ENCODE peak calls at places on chromosome 17, in eight cellular contexts. I is spleen; G is WERI-Rb-1; A is caudate nucleus; Q is breast epithelium; F is heart right ventricle; D is OCI-LY7; K is CD4-positive, alpha-beta T cell. P is an unnamed sample.

GRCh38 chr17:72408122-72408382 is 287.2 kb downstream of the SOX9 start:
- DNase-seq in G (no peak), Q (no peak), F (no peak), K (no peak), I (no peak), A (no peak), D (no peak), P (no peak)

GRCh38 chr17:29341726-29342125 is 47.8 kb upstream of the NUFIP2 start:
- DNase-seq in G (no peak), Q (no peak), I (no peak), F (no peak), D (no peak), A (no peak), K (no peak), P (no peak)

GRCh38 chr17:56141046-56141839 is 12.0 kb upstream of the ANKFN1 start:
- DNase-seq in A (no peak), F (no peak), I (no peak), K (no peak), Q (no peak), D (no peak), G (no peak), P (no peak)

GRCh38 chr17:83135692-83136091 is 56.3 kb downstream of the METRNL start:
- DNase-seq in K (no peak), F (no peak), G (peak; percentile 8), A (no peak), D (no peak), I (peak; percentile 61), Q (peak; percentile 27), P (no peak)

GRCh38 chr17:82097187-82097918 is 683 bp downstream of the FASN start:
- DNase-seq in Q (no peak), F (peak; percentile 33), G (peak; percentile 82), A (no peak), I (peak; percentile 87), D (peak; percentile 58), K (no peak), P (no peak)

GRCh38 chr17:81859906-81860755 is at the start of gene P4HB:
- DNase-seq in F (no peak), G (no peak), A (no peak), K (peak; percentile 32), I (peak; percentile 98), D (peak; percentile 30), Q (no peak), P (no peak)

GRCh38 chr17:62064791-62065563 is at the start of gene MED13:
- DNase-seq in G (peak; percentile 74), D (peak; percentile 62), K (peak; percentile 47), F (peak; percentile 65), Q (peak; percentile 57), A (peak; percentile 9), I (peak; percentile 92), P (peak; percentile 52)

GRCh38 chr17:28086519-28086918 is 44.0 kb downstream of the NLK start:
- DNase-seq in A (no peak), Q (no peak), K (no peak), G (no peak), I (no peak), F (no peak), D (no peak), P (no peak)

GRCh38 chr17:74444406-74444805 is 12.5 kb downstream of the GPRC5C start:
- DNase-seq in K (no peak), A (no peak), D (no peak), Q (no peak), G (peak; percentile 44), F (no peak), I (no peak), P (no peak)

GRCh38 chr17:35668807-35669206 is 62.6 kb upstream of the RASL10B start:
- DNase-seq in K (no peak), Q (no peak), F (no peak), D (no peak), A (no peak), I (no peak), G (no peak), P (no peak)

GRCh38 chr17:18904482-18904881 is 46.6 kb downstream of the PRPSAP2 start:
- DNase-seq in D (no peak), I (no peak), G (no peak), K (no peak), A (no peak), F (no peak), Q (no peak), P (no peak)

GRCh38 chr17:48048321-48049140 is at the start of gene NFE2L1:
- DNase-seq in F (peak; percentile 93), I (no peak), Q (peak; percentile 86), A (no peak), K (no peak), D (peak; percentile 65), G (peak; percentile 97), P (peak; percentile 82)

GRCh38 chr17:54901230-54901847 is 687 bp downstream of the TOM1L1 start:
- DNase-seq in Q (no peak), D (no peak), K (no peak), I (no peak), A (no peak), F (no peak), G (no peak), P (no peak)

GRCh38 chr17:9837551-9838471 is 12.1 kb downstream of the GLP2R start:
- DNase-seq in D (no peak), A (no peak), F (peak; percentile 46), G (no peak), Q (no peak), I (no peak), K (no peak), P (no peak)

GRCh38 chr17:81926451-81927144 is 937 bp downstream of the MAFG start:
- DNase-seq in D (peak; percentile 70), G (peak; percentile 71), A (no peak), Q (peak; percentile 81), F (peak; percentile 85), K (no peak), I (peak; percentile 92), P (no peak)

GRCh38 chr17:5000237-5000639 is 2.5 kb downstream of the KIF1C start:
- DNase-seq in F (peak; percentile 88), Q (no peak), D (no peak), I (no peak), G (no peak), K (no peak), A (no peak), P (no peak)

GRCh38 chr17:39579318-39580081 is 28.2 kb downstream of the NEUROD2 start:
- DNase-seq in D (no peak), A (no peak), G (no peak), Q (no peak), K (no peak), I (no peak), F (peak; percentile 81), P (no peak)

GRCh38 chr17:37225458-37225857 is 150.3 kb upstream of the C17orf78 start:
- DNase-seq in K (no peak), D (no peak), G (no peak), I (no peak), F (no peak), A (no peak), Q (no peak), P (no peak)

GRCh38 chr17:488993-489757 is 136.6 kb upstream of the RPH3AL start:
- DNase-seq in D (peak; percentile 41), G (no peak), F (no peak), A (no peak), K (no peak), Q (no peak), I (no peak), P (no peak)
- H3K27ac ChIP-seq in D (peak overlapping the region; percentile 78), G (no peak overlapping the region), F (no peak overlapping the region), A (no peak overlapping the region), K (peak overlapping the region; percentile 74), Q (no peak overlapping the region), I (peak overlapping the region; percentile 42), P (no peak overlapping the region)

GRCh38 chr17:63830904-63831491 is 3.5 kb upstream of the FTSJ3 start:
- DNase-seq in I (no peak), Q (no peak), A (no peak), K (no peak), D (no peak), F (no peak), G (no peak), P (no peak)
- H3K27ac ChIP-seq in I (no peak overlapping the region), Q (no peak overlapping the region), A (no peak overlapping the region), K (no peak overlapping the region), D (no peak overlapping the region), F (no peak overlapping the region), G (no peak overlapping the region), P (no peak overlapping the region)

GRCh38 chr17:63479495-63480184 is 2.8 kb downstream of the ACE start:
- DNase-seq in K (no peak), A (no peak), I (peak; percentile 51), Q (no peak), G (no peak), D (no peak), F (no peak), P (no peak)
- H3K27ac ChIP-seq in K (no peak overlapping the region), A (no peak overlapping the region), I (no peak overlapping the region), Q (no peak overlapping the region), G (peak overlapping the region; percentile 37), D (no peak overlapping the region), F (no peak overlapping the region), P (no peak overlapping the region)

GRCh38 chr17:15891348-15891747 is 53.6 kb upstream of the ADORA2B start:
- DNase-seq in D (no peak), A (no peak), I (no peak), F (no peak), Q (no peak), K (no peak), G (no peak), P (no peak)

GRCh38 chr17:15893333-15894024 is 51.5 kb upstream of the ADORA2B start:
- DNase-seq in G (no peak), K (no peak), I (no peak), F (no peak), D (no peak), A (no peak), Q (no peak), P (no peak)

GRCh38 chr17:15892679-15893332 is 52.1 kb upstream of the ADORA2B start:
- DNase-seq in K (no peak), F (no peak), I (no peak), A (no peak), D (no peak), G (no peak), Q (no peak), P (no peak)

GRCh38 chr17:15892244-15892643 is 52.7 kb upstream of the ADORA2B start:
- DNase-seq in Q (no peak), G (no peak), I (no peak), K (no peak), A (no peak), D (no peak), F (no peak), P (no peak)

DNA sequence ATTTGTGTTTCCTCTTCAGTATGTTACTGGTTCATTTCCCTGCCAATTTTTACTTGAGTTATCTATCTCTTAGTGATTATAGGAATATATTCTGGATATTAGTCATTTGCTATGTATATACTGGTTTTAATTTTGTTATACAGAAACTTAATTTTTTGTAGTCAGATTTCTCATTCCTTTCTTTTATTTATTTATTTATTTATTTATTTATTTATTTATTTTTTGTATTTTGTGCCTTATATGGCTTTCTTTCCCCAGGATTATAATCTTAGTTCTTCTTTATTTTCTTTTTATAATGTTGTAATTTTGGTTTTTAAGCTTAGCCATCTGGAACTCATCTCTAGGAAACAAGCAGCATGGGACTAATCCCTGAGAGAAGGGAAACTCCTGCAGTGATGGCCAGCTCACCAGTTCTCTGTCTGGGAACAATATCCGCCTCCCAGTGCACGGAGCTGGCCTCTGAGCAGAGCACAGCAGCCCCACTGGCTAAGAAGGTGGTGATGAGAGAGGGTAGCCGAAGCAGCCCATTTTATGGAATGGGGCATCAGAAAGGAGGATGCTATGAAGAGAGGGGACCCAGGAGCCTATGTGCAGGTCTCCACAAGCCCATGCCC is 54.5 kb upstream of the ADORA2B start:
- DNase-seq in Q (no peak), A (no peak), K (no peak), D (no peak), G (no peak), F (no peak), I (no peak), P (no peak)
- H3K27ac ChIP-seq in Q (no peak overlapping the region), A (no peak overlapping the region), K (no peak overlapping the region), D (no peak overlapping the region), G (no peak overlapping the region), F (no peak overlapping the region), I (no peak overlapping the region), P (no peak overlapping the region)

GRCh38 chr17:32861979-32862378 is 14.9 kb downstream of the MYO1D start:
- DNase-seq in Q (no peak), A (no peak), K (no peak), D (no peak), F (no peak), I (no peak), G (no peak), P (no peak)
- H3K27ac ChIP-seq in Q (no peak overlapping the region), A (no peak overlapping the region), K (no peak overlapping the region), D (no peak overlapping the region), F (no peak overlapping the region), I (no peak overlapping the region), G (no peak overlapping the region), P (no peak overlapping the region)